ENCODE peak calls at places on chromosomes 7 and 10, in eight cellular contexts. One of them, this sample, is unnamed.

GRCh38 chr10:49274886-49275285 is 24.1 kb upstream of the C10orf71 start:
- DNase-seq in ovary: no peak
- DNase-seq in thyroid gland: no peak
- DNase-seq in K562: no peak
- DNase-seq in tibial nerve: no peak
- DNase-seq in HCT116: no peak
- DNase-seq in A549: no peak
- DNase-seq in adrenal gland: no peak
- DNase-seq in this sample: no peak

GRCh38 chr7:115299379-115300038 is 377.6 kb downstream of the MDFIC start:
- DNase-seq in tibial nerve: no peak
- DNase-seq in HCT116: no peak
- DNase-seq in A549: no peak
- DNase-seq in adrenal gland: no peak
- DNase-seq in thyroid gland: no peak
- DNase-seq in ovary: no peak
- DNase-seq in K562: no peak
- DNase-seq in this sample: no peak

GRCh38 chr7:109901916-109902315 is 1189.0 kb upstream of the LRRN3 start:
- DNase-seq in thyroid gland: no peak
- DNase-seq in K562: no peak
- DNase-seq in adrenal gland: no peak
- DNase-seq in HCT116: no peak
- DNase-seq in ovary: no peak
- DNase-seq in tibial nerve: no peak
- DNase-seq in A549: no peak
- DNase-seq in this sample: no peak

GRCh38 chr7:23907012-23907411 is 197.0 kb downstream of the STK31 start:
- DNase-seq in HCT116: no peak
- DNase-seq in A549: no peak
- DNase-seq in ovary: no peak
- DNase-seq in K562: no peak
- DNase-seq in adrenal gland: no peak
- DNase-seq in thyroid gland: no peak
- DNase-seq in tibial nerve: no peak
- DNase-seq in this sample: no peak

GRCh38 chr7:127530148-127530547 is 55.2 kb downstream of the GCC1 start:
- DNase-seq in tibial nerve: no peak
- DNase-seq in A549: no peak
- DNase-seq in ovary: no peak
- DNase-seq in K562: no peak
- DNase-seq in HCT116: no peak
- DNase-seq in thyroid gland: no peak
- DNase-seq in adrenal gland: no peak
- DNase-seq in this sample: no peak

GRCh38 chr10:91378061-91378460 is 32.1 kb upstream of the HECTD2 start:
- DNase-seq in HCT116: no peak
- DNase-seq in tibial nerve: no peak
- DNase-seq in ovary: no peak
- DNase-seq in adrenal gland: no peak
- DNase-seq in thyroid gland: no peak
- DNase-seq in K562: no peak
- DNase-seq in A549: no peak
- DNase-seq in this sample: no peak

GRCh38 chr10:124156524-124157225 is 63.3 kb upstream of the CHST15 start:
- DNase-seq in A549: no peak
- DNase-seq in HCT116: no peak
- DNase-seq in K562: no peak
- DNase-seq in adrenal gland: no peak
- DNase-seq in ovary: peak
- DNase-seq in thyroid gland: peak
- DNase-seq in tibial nerve: no peak
- DNase-seq in this sample: no peak

GRCh38 chr10:91190388-91190870 is 30.0 kb upstream of the PCGF5 start:
- DNase-seq in thyroid gland: no peak
- DNase-seq in K562: no peak
- DNase-seq in tibial nerve: no peak
- DNase-seq in ovary: no peak
- DNase-seq in adrenal gland: peak
- DNase-seq in A549: no peak
- DNase-seq in HCT116: no peak
- DNase-seq in this sample: no peak

GRCh38 chr7:80386686-80387085 is 125.2 kb downstream of the GNAT3 start:
- DNase-seq in ovary: no peak
- DNase-seq in K562: no peak
- DNase-seq in tibial nerve: no peak
- DNase-seq in adrenal gland: no peak
- DNase-seq in A549: no peak
- DNase-seq in thyroid gland: no peak
- DNase-seq in HCT116: no peak
- DNase-seq in this sample: no peak

GRCh38 chr7:147708871-147709270 is 881.7 kb upstream of the C7orf33 start:
- DNase-seq in A549: no peak
- DNase-seq in ovary: no peak
- DNase-seq in tibial nerve: no peak
- DNase-seq in thyroid gland: no peak
- DNase-seq in HCT116: no peak
- DNase-seq in adrenal gland: no peak
- DNase-seq in K562: no peak
- DNase-seq in this sample: no peak

GRCh38 chr10:35940067-35940989 is 298.2 kb upstream of the FZD8 start:
- DNase-seq in tibial nerve: no peak
- DNase-seq in adrenal gland: no peak
- DNase-seq in ovary: no peak
- DNase-seq in A549: no peak
- DNase-seq in HCT116: no peak
- DNase-seq in K562: no peak
- DNase-seq in thyroid gland: no peak
- DNase-seq in this sample: no peak

GRCh38 chr7:47446871-47447466 is 134.9 kb downstream of the TNS3 start:
- DNase-seq in HCT116: no peak
- DNase-seq in adrenal gland: peak
- DNase-seq in A549: no peak
- DNase-seq in tibial nerve: no peak
- DNase-seq in K562: no peak
- DNase-seq in thyroid gland: no peak
- DNase-seq in ovary: no peak
- DNase-seq in this sample: no peak

GRCh38 chr7:3805151-3805550 is 504.1 kb downstream of the SDK1 start:
- DNase-seq in K562: no peak
- DNase-seq in tibial nerve: no peak
- DNase-seq in A549: no peak
- DNase-seq in adrenal gland: no peak
- DNase-seq in ovary: no peak
- DNase-seq in thyroid gland: no peak
- DNase-seq in HCT116: no peak
- DNase-seq in this sample: no peak

DNA sequence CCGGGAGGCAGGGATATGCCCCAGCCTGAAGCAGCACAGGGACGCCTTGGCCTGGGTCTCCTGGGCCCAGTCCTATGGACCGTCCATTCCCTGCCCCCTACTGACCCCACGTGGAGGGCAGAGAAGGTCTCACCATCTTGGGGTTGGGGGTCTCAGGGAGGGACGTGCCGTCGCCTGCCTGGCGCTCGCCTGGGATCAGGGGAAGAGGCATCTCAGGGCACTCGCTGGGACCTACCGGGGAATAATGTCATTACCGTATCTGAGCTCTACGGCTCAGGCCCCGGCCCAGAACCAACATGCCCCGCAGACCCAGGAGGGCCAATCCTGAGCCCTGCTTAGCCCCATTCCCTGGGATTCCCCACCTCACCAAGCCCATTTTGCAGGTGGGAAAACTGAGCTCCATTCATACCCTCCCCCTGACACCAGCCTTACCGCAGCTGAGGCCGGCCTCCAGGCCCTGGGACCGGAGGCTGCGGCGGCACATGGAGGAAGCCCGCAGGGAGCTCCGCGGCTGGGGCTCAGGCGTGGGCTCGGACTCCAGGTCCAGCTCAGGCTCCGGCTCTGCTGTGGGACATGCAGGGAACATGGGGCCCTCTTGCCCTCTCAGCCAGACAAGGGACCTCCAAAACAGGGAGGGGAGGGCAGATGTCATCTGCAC is 40.7 kb downstream of the GRID2IP start:
- DNase-seq in ovary: no peak
- DNase-seq in thyroid gland: no peak
- DNase-seq in tibial nerve: no peak
- DNase-seq in HCT116: no peak
- DNase-seq in K562: no peak
- DNase-seq in adrenal gland: no peak
- DNase-seq in A549: no peak
- DNase-seq in this sample: no peak
- H3K27ac ChIP-seq in ovary: no peak
- H3K27ac ChIP-seq in thyroid gland: no peak
- H3K27ac ChIP-seq in tibial nerve: no peak
- H3K27ac ChIP-seq in HCT116: no peak
- H3K27ac ChIP-seq in K562: no peak
- H3K27ac ChIP-seq in adrenal gland: no peak
- H3K27ac ChIP-seq in A549: no peak
- H3K27ac ChIP-seq in this sample: no peak

GRCh38 chr7:49776994-49777393 is 3.6 kb downstream of the VWC2 start:
- DNase-seq in thyroid gland: peak
- DNase-seq in A549: no peak
- DNase-seq in HCT116: no peak
- DNase-seq in tibial nerve: no peak
- DNase-seq in K562: no peak
- DNase-seq in adrenal gland: no peak
- DNase-seq in ovary: peak
- DNase-seq in this sample: no peak
- TF ChIP-seq CTCF in thyroid gland: peak
- TF ChIP-seq CTCF in A549: no peak
- TF ChIP-seq CTCF in HCT116: no peak
- TF ChIP-seq CTCF in tibial nerve: no peak
- TF ChIP-seq CTCF in K562: peak
- TF ChIP-seq CTCF in adrenal gland: no peak
- TF ChIP-seq CTCF in ovary: no peak
- TF ChIP-seq CTCF in this sample: no peak

DNA sequence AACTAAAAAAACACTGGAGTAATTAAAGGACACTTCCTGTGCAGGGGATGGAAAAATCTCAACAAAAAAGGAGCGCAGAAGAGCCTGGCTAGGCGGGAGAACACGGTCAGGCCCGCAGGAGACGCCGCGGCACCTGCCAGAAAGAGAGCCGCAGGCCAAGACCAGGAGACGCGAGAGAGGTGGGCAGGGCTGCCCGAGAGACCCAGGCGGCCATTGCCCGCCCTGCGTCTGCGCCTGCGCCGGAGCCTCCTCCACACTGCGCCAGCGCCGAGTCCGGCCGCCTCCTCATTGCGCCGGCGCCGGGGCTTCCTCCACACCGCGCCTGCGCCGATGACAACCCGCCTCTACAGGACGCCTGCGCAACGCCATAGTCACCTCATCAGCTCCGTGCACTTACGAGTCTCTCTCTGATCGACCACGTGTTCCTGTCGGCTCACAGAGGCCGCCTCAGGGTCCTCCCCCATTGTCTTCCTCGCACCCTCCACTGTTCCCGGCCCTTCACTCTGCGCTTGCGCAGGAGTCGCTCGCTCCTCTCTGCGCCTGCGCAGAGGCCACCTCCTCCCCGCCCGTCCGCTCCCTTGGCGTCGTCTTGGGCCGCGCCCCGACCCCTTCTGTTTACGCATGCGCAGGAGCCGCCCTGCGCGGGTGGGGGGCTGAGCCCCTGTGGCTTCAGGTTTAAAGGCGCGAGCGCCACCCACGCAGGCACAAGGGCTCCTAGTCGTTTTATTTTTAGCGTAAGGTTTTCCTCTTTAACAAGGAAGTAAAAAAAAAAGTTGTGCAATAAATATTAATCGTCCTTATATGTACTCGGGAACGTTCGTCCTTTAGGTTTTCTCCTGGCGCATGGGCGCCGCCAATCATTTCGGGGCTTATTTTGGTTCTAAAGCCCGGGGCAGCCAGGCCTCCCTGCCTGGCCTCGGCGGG is 43.2 kb upstream of the FAM20C start:
- DNase-seq in thyroid gland: peak
- DNase-seq in ovary: peak
- DNase-seq in HCT116: peak
- DNase-seq in K562: peak
- DNase-seq in A549: peak
- DNase-seq in adrenal gland: peak
- DNase-seq in tibial nerve: peak
- DNase-seq in this sample: peak
- TF ChIP-seq POLR2A in thyroid gland: peak
- TF ChIP-seq POLR2A in ovary: peak
- TF ChIP-seq POLR2A in HCT116: peak
- TF ChIP-seq POLR2A in K562: peak
- TF ChIP-seq POLR2A in A549: peak
- TF ChIP-seq POLR2A in adrenal gland: peak
- TF ChIP-seq POLR2A in tibial nerve: peak
- TF ChIP-seq POLR2A in this sample: peak

GRCh38 chr7:30225863-30226361 is 58.5 kb upstream of the ZNRF2 start:
- DNase-seq in HCT116: peak
- DNase-seq in tibial nerve: no peak
- DNase-seq in ovary: peak
- DNase-seq in K562: no peak
- DNase-seq in thyroid gland: peak
- DNase-seq in A549: no peak
- DNase-seq in adrenal gland: peak
- DNase-seq in this sample: no peak

GRCh38 chr7:30224511-30225031 is 59.8 kb upstream of the ZNRF2 start:
- DNase-seq in adrenal gland: no peak
- DNase-seq in tibial nerve: no peak
- DNase-seq in HCT116: no peak
- DNase-seq in K562: no peak
- DNase-seq in thyroid gland: no peak
- DNase-seq in A549: no peak
- DNase-seq in ovary: no peak
- DNase-seq in this sample: no peak

GRCh38 chr7:30231271-30231670 is 53.1 kb upstream of the ZNRF2 start:
- DNase-seq in thyroid gland: no peak
- DNase-seq in K562: no peak
- DNase-seq in A549: no peak
- DNase-seq in tibial nerve: no peak
- DNase-seq in HCT116: no peak
- DNase-seq in ovary: no peak
- DNase-seq in adrenal gland: no peak
- DNase-seq in this sample: no peak

GRCh38 chr7:30222519-30223213 is 61.7 kb upstream of the ZNRF2 start:
- DNase-seq in ovary: no peak
- DNase-seq in adrenal gland: no peak
- DNase-seq in tibial nerve: no peak
- DNase-seq in HCT116: no peak
- DNase-seq in K562: no peak
- DNase-seq in A549: no peak
- DNase-seq in thyroid gland: no peak
- DNase-seq in this sample: no peak

DNA sequence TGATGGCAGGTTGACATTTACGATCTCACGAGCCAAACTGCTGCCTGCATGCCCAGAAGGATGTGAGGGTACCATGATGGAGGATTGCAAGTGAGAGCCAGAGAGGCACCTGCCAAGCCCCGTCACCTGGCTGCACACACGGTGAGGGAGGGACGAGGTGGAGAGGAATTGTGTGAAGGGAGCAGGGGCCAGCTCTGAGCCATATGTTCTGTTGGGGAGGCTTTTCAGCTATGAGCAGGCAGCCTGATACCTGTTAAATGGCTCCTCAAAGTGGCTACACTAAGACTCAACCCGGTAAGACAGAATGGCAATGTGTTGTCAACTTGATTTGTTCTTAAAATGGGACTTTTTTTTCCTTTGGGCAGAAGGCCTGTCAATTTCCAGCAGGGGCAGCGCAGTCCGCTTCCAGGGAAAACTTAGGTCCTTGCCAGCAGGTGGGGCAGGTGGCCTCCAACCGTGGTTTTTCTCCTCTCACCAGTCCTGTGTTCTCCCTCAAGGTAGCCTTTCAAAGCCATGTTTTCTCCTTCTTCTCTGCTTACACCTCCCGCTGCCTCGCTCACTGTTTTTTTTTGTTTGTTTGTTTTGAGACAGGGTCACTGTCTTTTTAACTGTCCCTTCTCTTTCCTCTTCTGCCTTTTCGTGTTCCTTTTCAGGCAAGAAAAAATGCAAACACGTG is 57.7 kb upstream of the ZNRF2 start:
- DNase-seq in K562: no peak
- DNase-seq in thyroid gland: peak
- DNase-seq in ovary: no peak
- DNase-seq in A549: peak
- DNase-seq in tibial nerve: no peak
- DNase-seq in HCT116: peak
- DNase-seq in adrenal gland: no peak
- DNase-seq in this sample: no peak
- H3K27ac ChIP-seq in K562: no peak
- H3K27ac ChIP-seq in thyroid gland: peak
- H3K27ac ChIP-seq in ovary: no peak
- H3K27ac ChIP-seq in A549: no peak
- H3K27ac ChIP-seq in tibial nerve: peak
- H3K27ac ChIP-seq in HCT116: no peak
- H3K27ac ChIP-seq in adrenal gland: no peak
- H3K27ac ChIP-seq in this sample: peak

This sample was measured in Peyer's patch.